ENCODE peak calls at places on chromosomes 13 and 19, in nine cellular contexts. S is WTC11; U is mucosa of descending colon; T is nucleus accumbens; P is sigmoid colon; C is A172; I is stimulated activated CD4-positive, alpha-beta T cell treated with anti-CD3 and anti-CD28 coated beads, Interleukin-4, amount 100 ng/mL, for 1 hour; W is T-helper 2 cell; H is stimulated activated CD8-positive, alpha-beta memory T cell treated with anti-CD3 and anti-CD28 coated beads, Interleukin-4, amount 100 ng/mL, for 1 hour. K is an unnamed sample.

GRCh38 chr13:114140131-114140908 is 7.9 kb upstream of the RASA3 start:
- DNase-seq in H (no peak), T (no peak), S (peak; percentile 4), U (peak; percentile 45), W (no peak), P (peak; percentile 39), I (no peak), C (no peak), K (no peak)

GRCh38 chr19:34500656-34501120 is 19.1 kb downstream of the WTIP start:
- DNase-seq in U (no peak), T (no peak), C (no peak), I (no peak), S (peak; percentile 27), W (no peak), H (no peak), P (peak; percentile 65), K (no peak)

GRCh38 chr13:52738719-52739467 is 727 bp downstream of the CNMD start:
- DNase-seq in W (no peak), H (no peak), P (no peak), C (no peak), I (peak; percentile 30), T (peak; percentile 26), U (peak; percentile 3), S (peak; percentile 68), K (no peak)

GRCh38 chr19:15299568-15300409 is 32.5 kb downstream of the BRD4 start:
- DNase-seq in H (no peak), C (no peak), T (no peak), U (no peak), W (no peak), S (no peak), I (no peak), P (no peak), K (no peak)

GRCh38 chr19:50479761-50480251 is 3.2 kb upstream of the GARIN5A start:
- DNase-seq in U (no peak), H (no peak), I (no peak), W (no peak), S (no peak), P (no peak), T (no peak), C (no peak), K (no peak)

GRCh38 chr13:37139356-37139755 is 33.9 kb upstream of the CSNK1A1L start:
- DNase-seq in T (no peak), P (no peak), C (no peak), S (no peak), I (no peak), U (no peak), H (no peak), W (no peak), K (no peak)

GRCh38 chr13:110023729-110024645 is 237.6 kb upstream of the IRS2 start:
- DNase-seq in H (no peak), S (no peak), T (no peak), W (no peak), I (no peak), C (no peak), U (no peak), P (peak; percentile 85), K (no peak)

GRCh38 chr13:93023929-93024328 is 202.7 kb upstream of the GPC6 start:
- DNase-seq in S (no peak), P (no peak), U (no peak), C (no peak), W (no peak), T (no peak), H (no peak), I (no peak), K (no peak)

GRCh38 chr19:45448887-45449299 is 18.9 kb upstream of the FOSB start:
- DNase-seq in I (no peak), W (no peak), U (peak; percentile 57), H (no peak), P (no peak), C (no peak), S (no peak), T (no peak), K (no peak)

GRCh38 chr13:101535192-101535746 is 82.8 kb downstream of the ITGBL1 start:
- DNase-seq in P (no peak), H (no peak), C (no peak), T (no peak), S (no peak), I (no peak), U (no peak), W (no peak), K (no peak)